ENCODE peak calls at places on chromosomes 7 and 10, in nine cellular contexts. H is A549, A is tibial nerve, S is ovary, F is stomach, Q is esophagus muscularis mucosa, G is H1, J is GM12878, O is HepG2. U is an unnamed sample.

GRCh38 chr7:45983720-45984032 is 62.6 kb upstream of the IGFBP3 start:
- DNase-seq in A (no peak), O (no peak), H (no peak), S (no peak), F (no peak), Q (no peak), G (no peak), J (no peak), U (no peak)

GRCh38 chr10:79239275-79239779 is 107.9 kb upstream of the PPIF start:
- DNase-seq in J (no peak), Q (no peak), G (peak; percentile 60), F (no peak), A (peak; percentile 43), S (peak; percentile 37), O (no peak), H (no peak), U (no peak)

GRCh38 chr10:34729619-34730018 is 85.5 kb downstream of the PARD3 start:
- DNase-seq in J (no peak), S (no peak), A (no peak), H (no peak), O (no peak), Q (peak; percentile 45), G (no peak), F (no peak), U (no peak)

GRCh38 chr10:7090529-7090928 is 320.3 kb downstream of the SFMBT2 start:
- DNase-seq in F (no peak), A (peak; percentile 19), S (no peak), G (no peak), Q (no peak), H (no peak), O (no peak), J (no peak), U (no peak)

GRCh38 chr7:38311329-38311937 is 38.0 kb upstream of the TARP start:
- DNase-seq in O (no peak), A (no peak), J (no peak), F (no peak), H (peak; percentile 54), Q (no peak), G (no peak), S (no peak), U (peak; percentile 38)

GRCh38 chr7:43119371-43120069 is 7.1 kb downstream of the HECW1 start:
- DNase-seq in S (no peak), G (no peak), J (no peak), F (no peak), O (no peak), H (no peak), A (no peak), Q (no peak), U (no peak)

GRCh38 chr7:133797818-133798485 is 329.2 kb upstream of the LRGUK start:
- DNase-seq in Q (no peak), S (no peak), O (no peak), H (no peak), A (no peak), J (no peak), F (no peak), G (no peak), U (no peak)

GRCh38 chr10:127278001-127278400 is 81.6 kb upstream of the INSYN2A start:
- DNase-seq in H (no peak), J (no peak), Q (no peak), O (peak; percentile 69), F (no peak), G (no peak), S (no peak), A (no peak), U (no peak)

GRCh38 chr7:460374-461117 is 59.1 kb downstream of the PDGFA start:
- DNase-seq in J (no peak), Q (no peak), S (no peak), A (no peak), H (no peak), O (peak; percentile 61), F (no peak), G (peak; percentile 52), U (no peak)

GRCh38 chr10:11810313-11810766 is 12.8 kb upstream of the PROSER2 start:
- DNase-seq in Q (no peak), O (peak; percentile 70), S (no peak), G (no peak), H (no peak), F (no peak), A (no peak), J (no peak), U (no peak)

GRCh38 chr7:132451161-132451560 is 125.1 kb downstream of the PLXNA4 start:
- DNase-seq in G (no peak), S (no peak), J (no peak), H (no peak), O (no peak), Q (no peak), A (no peak), F (no peak), U (peak; percentile 21)

GRCh38 chr7:147197006-147197405 is 1080.4 kb downstream of the CNTNAP2 start:
- DNase-seq in O (peak; percentile 7), Q (no peak), S (no peak), G (no peak), J (no peak), H (no peak), F (no peak), A (no peak), U (no peak)

GRCh38 chr7:22728416-22729029 is 1.5 kb downstream of the IL6 start:
- DNase-seq in H (peak; percentile 47), A (no peak), F (no peak), O (peak; percentile 29), G (no peak), S (no peak), J (no peak), Q (no peak), U (no peak)

DNA sequence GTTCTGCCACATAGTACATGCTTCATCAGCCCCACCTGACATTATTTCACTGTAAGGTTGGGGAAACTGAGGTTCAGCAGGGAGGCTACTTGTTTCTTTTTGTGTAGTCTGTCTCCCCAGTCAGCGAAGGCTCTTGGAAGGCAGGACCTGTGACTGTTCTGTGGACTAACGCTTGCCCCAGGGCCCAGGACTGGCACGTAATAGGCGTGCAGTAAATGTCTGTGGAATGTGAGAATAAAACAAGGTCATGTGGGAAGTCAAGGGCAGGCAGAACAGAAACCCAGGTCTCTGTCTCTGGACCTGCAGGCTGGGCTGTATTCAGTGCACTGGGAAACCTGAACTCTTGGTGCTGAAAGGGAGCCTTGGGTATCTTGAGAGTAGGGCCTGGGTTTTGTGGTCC is 168.7 kb downstream of the RPS24 start:
- DNase-seq in Q (no peak), F (no peak), S (no peak), A (no peak), J (no peak), H (no peak), G (no peak), O (no peak), U (no peak)
- TF ChIP-seq EP300 in Q (no peak), F (no peak), S (no peak), A (no peak), J (no peak), H (no peak), G (no peak), O (no peak), U (no peak)

GRCh38 chr7:30664184-30664885 is 17.9 kb downstream of the CRHR2 start:
- DNase-seq in O (no peak), A (no peak), J (no peak), F (no peak), Q (no peak), H (no peak), G (no peak), S (no peak), U (no peak)

GRCh38 chr7:30665043-30665442 is 17.2 kb downstream of the CRHR2 start:
- DNase-seq in H (no peak), A (no peak), O (no peak), Q (no peak), F (no peak), G (no peak), J (no peak), S (no peak), U (no peak)

GRCh38 chr7:30661926-30662325 is 20.3 kb downstream of the CRHR2 start:
- DNase-seq in Q (no peak), J (no peak), G (no peak), F (no peak), S (no peak), O (no peak), H (no peak), A (no peak), U (no peak)

GRCh38 chr7:30662431-30662939 is 19.8 kb downstream of the CRHR2 start:
- DNase-seq in S (no peak), J (no peak), O (no peak), A (no peak), Q (no peak), G (no peak), F (no peak), H (no peak), U (no peak)

DNA sequence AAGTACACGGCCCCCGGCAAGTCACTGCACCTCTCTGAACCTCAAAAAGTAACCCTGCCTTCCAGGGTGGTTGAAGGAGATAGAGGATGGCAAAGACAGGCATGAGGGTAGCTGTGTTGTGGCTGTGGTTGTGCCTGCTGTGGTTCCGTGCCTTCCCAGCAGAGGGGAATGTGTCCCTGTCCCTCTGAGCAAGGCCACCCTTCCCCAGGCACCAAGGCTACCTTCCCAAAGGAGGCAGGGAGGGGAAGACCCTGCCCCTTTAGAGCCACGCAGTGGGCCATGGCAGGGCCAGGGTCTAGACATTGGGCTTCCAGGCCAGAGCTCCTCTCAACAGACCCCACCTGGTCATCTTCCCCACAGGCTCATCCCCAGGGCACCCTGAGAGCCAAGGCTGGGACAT is 18.8 kb downstream of the CRHR2 start:
- DNase-seq in Q (no peak), H (no peak), J (no peak), O (no peak), A (no peak), G (no peak), F (no peak), S (no peak), U (no peak)
- TF ChIP-seq EP300 in Q (no peak), H (no peak), J (no peak), O (no peak), A (no peak), G (no peak), F (no peak), S (no peak), U (no peak)

DNA sequence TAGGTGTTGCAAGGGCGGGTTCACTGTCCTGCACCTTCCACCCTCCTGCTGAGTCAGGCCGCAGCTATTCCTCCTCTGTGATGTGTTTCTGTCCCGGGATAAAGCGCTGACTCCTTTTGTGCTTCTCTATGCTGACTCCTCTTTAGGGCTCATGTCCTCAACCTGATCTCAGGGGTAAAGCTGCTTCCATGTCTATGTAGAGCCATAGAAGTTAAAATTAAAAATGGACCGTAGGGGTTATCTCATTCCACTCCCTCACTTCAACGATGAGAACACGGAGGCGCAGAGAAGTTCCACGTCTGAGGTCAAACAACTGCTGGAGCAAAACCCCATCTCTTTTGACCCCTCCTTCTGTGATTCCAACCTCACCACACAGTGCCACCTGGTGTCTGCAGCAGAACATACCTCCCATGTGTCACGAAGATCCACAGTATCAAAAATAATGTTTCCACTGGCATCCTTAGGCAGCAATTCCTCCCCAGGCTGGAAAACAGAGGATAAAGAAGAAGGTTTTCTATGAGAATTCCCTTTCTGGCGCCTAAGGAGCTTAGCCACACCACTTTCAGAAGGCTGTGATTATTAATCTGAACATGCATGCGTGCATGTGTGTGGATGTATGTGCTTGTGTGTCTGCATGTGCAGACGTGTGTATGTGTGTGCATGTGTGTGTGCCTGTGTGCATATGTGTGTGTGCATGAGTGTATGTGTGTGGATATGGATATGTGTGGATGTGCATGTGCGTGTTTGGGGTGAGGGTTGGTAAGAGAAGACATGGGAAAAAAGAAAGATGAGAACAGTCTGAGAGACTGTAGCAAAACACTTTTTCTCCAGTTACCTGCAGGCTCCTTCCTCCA is 81.2 kb upstream of the UCN3 start:
- DNase-seq in F (peak; percentile 76), A (peak; percentile 54), Q (peak; percentile 82), H (peak; percentile 60), G (peak; percentile 72), O (peak; percentile 58), J (no peak), S (peak; percentile 29), U (peak; percentile 76)
- TF ChIP-seq EP300 in F (no peak), A (no peak), Q (no peak), H (peak; percentile 27), G (no peak), O (peak; percentile 21), J (no peak), S (no peak), U (no peak)

GRCh38 chr10:30980951-30981616 is 50.6 kb downstream of the ZNF438 start:
- DNase-seq in J (no peak), A (peak; percentile 83), G (no peak), O (no peak), S (no peak), Q (no peak), H (no peak), F (peak; percentile 78), U (peak; percentile 33)
- TF ChIP-seq EP300 in J (no peak), A (peak; percentile 94), G (no peak), O (no peak), S (no peak), Q (no peak), H (no peak), F (no peak), U (no peak)